ENCODE peak calls at places on chromosomes 1 and 21, in six cellular contexts. Q is neuronal stem cell, B is A549, Z is SK-N-SH, C is MM.1S, O is neural progenitor cell. N is an unnamed sample.
A peak's percentile ranks its signal among the peaks of the same experiment; 100 is the strongest.

GRCh38 chr1:110714419-110715107 is 39.8 kb upstream of the KCNA3 start:
- DNase-seq in Z (peak; percentile 46), O (no peak), C (no peak), B (no peak), Q (no peak), N (no peak)

GRCh38 chr1:168202941-168203654 is 22.7 kb upstream of the SFT2D2 start:
- DNase-seq in C (no peak), Q (no peak), Z (no peak), B (no peak), O (no peak), N (peak; percentile 66)

GRCh38 chr1:6805004-6805416 is 19.8 kb downstream of the CAMTA1 start:
- DNase-seq in Z (no peak), Q (no peak), C (peak; percentile 19), B (no peak), O (no peak), N (no peak)

GRCh38 chr1:47449702-47450552 is 12.1 kb downstream of the FOXD2 start:
- DNase-seq in C (no peak), B (peak; percentile 39), O (peak; percentile 78), Z (peak; percentile 67), Q (no peak), N (no peak)

GRCh38 chr1:13662498-13662897 is 37.5 kb upstream of the PRDM2 start:
- DNase-seq in C (no peak), B (no peak), Z (no peak), Q (no peak), O (no peak), N (peak; percentile 67)

GRCh38 chr1:241992734-241993133 is 6.2 kb downstream of the MAP1LC3C start:
- DNase-seq in Q (no peak), O (no peak), Z (no peak), C (no peak), B (no peak), N (no peak)

GRCh38 chr1:6145864-6146410 is 34.2 kb downstream of the CHD5 start:
- DNase-seq in O (no peak), B (no peak), Q (no peak), C (no peak), Z (no peak), N (no peak)

GRCh38 chr1:28494737-28495136 is 11.1 kb upstream of the RCC1 start:
- DNase-seq in B (no peak), O (no peak), Q (no peak), C (no peak), Z (no peak), N (no peak)

GRCh38 chr1:22096463-22096862 is 44.0 kb downstream of the CDC42 start:
- DNase-seq in O (no peak), C (no peak), Q (no peak), B (no peak), Z (no peak), N (no peak)

GRCh38 chr21:31132574-31133242 is 94.4 kb upstream of the KRTAP19-8 start:
- DNase-seq in C (peak; percentile 97), Z (no peak), Q (no peak), B (no peak), O (no peak), N (no peak)

GRCh38 chr21:37373539-37373938 is 7.0 kb downstream of the DYRK1A start:
- DNase-seq in C (no peak), Q (no peak), Z (no peak), B (no peak), O (no peak), N (no peak)
- H3K27ac ChIP-seq in C (no peak overlapping the region), Q (no peak overlapping the region), Z (peak overlapping the region; percentile 57), B (no peak overlapping the region), O (no peak overlapping the region), N (peak overlapping the region; percentile 5)

DNA sequence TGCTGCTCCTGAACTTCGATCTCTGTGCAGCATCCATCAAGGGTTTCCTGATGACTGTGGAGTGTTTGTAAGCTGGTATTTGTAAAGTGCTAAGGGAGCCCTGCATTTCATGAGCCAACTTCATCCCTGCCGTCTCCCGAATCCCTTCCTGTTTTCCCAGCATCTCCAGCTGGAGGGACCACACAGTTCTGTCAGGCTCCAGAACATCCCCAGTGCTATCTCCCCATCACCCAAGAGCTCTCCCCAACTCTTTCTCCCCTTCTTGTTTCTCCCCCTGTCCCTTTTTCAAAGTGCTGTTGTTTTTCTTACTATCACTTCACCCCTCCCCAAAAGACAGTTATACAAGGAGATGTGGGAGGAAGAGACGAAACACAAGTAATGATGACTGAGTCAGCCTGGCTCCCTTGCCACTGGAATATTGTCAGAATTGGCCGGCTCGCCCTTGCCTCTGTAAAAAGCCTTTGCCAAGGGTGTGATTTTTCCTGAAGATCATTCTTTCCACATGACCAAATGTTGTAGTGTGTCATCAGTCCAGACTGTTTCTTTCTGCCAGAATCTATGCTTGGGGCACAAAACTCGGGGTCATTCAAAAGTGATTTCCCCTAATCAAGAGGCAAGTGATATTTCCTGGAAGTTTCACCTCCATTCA is 2.7 kb upstream of the EFHD2 start:
- DNase-seq in O (no peak), C (no peak), Q (no peak), B (no peak), Z (no peak), N (peak; percentile 85)
- H3K27ac ChIP-seq in O (no peak overlapping the region), C (no peak overlapping the region), Q (no peak overlapping the region), B (peak overlapping the region; percentile 52), Z (peak overlapping the region; percentile 77), N (peak overlapping the region; percentile 63)

DNA sequence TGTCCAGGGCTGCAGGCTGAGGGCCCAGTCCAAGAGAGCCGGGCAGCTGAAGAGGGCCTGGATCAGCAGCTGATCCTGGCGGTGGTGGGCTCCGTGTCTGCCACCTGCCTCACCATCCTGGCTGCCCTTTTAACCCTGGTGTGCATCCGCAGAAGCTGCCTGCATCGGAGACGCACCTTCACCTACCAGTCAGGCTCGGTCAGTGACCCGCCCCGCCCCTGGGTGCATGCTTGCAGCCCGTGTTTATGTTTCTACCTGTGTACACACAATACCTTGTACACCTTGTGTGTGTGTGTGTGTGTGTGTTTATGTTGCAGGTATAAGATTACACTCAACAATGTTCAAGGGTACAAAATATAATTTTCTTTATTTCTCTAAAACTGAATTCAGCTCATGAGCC is 13.0 kb downstream of the TIE1 start:
- DNase-seq in Q (no peak), C (no peak), Z (no peak), B (no peak), O (no peak), N (no peak)
- H3K27ac ChIP-seq in Q (no peak overlapping the region), C (no peak overlapping the region), Z (no peak overlapping the region), B (no peak overlapping the region), O (no peak overlapping the region), N (no peak overlapping the region)

DNA sequence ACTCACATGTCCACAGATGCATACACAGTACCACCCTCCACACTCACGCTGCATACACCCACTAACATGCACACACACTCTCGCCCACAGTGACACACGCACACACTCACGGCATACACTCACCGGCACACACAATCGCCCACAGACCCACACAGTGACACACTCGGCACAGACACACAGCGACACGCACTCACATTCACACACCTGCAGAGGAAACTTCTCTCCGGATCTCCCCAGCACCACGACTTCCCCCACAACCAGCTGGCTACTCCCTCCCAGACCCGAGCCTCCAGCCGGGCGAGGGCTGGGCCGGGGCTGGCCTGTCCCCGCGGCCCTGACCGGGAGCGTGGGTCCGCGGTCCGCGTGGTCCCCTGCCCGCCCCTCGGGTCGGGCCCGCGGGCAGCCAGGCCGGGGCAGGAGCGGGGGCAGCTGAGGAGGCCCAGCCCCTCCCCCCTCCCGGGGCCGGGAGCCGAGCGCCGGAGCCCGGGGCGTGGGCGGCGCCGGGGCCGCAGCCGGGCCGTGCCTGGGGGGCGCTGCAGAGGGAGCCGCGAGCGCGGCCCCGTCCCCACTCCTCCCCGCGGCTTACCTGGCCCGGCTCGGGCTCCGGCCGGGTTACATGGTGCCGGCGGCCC is 469 bp downstream of the DLGAP3 start:
- DNase-seq in Q (no peak), Z (peak; percentile 82), B (no peak), C (no peak), O (no peak), N (no peak)
- H3K27ac ChIP-seq in Q (no peak overlapping the region), Z (no peak overlapping the region), B (peak overlapping the region; percentile 75), C (no peak overlapping the region), O (no peak overlapping the region), N (no peak overlapping the region)

DNA sequence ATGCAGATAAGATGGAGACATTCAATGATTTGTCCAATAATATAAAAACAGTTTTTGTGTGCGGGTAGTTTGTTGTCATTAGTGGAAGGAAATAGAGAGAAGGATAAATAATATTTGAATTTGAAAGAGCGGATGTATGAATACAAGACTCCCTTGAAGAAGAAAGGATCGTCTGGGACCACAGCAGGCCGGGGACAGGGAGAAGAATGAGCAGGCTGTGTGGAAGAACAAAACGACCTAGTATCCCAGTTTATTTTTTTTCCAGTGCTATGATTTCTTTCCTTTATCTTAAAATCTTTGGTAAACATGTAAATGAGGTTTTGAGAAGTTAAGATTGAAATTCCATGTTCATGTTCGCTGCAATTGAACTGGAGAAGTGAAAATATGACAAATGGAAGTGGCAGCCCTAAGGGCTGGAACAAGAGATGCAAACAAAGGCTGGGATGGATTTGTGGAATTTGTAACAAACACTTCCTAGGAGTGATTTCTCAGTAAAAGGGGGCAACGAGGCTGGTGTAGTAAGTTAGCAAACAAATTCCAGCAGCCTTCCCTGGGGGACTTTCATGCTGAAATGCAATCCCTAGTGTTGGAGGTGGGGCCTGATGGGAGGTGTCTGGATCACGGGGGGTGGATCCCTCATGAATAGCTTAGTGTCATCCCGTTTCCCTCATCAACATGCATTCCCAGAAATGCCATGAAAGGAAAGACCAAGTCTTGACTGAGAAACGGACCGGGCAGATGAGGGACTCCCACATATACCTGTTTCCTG is 10.2 kb upstream of the IFI16 start:
- DNase-seq in C (no peak), B (peak; percentile 3), Q (peak; percentile 78), O (peak; percentile 90), Z (no peak), N (peak; percentile 94)
- H3K27ac ChIP-seq in C (no peak overlapping the region), B (no peak overlapping the region), Q (peak overlapping the region; percentile 61), O (peak overlapping the region; percentile 74), Z (peak overlapping the region; percentile 91), N (peak overlapping the region; percentile 85)